ENCODE peak calls at places on chromosomes 6 and 20, in six cellular contexts. S is cardiac muscle cell, Q is astrocyte, F is omental fat pad, J is neural progenitor cell, N is fibroblast of the aortic adventitia. X is an unnamed sample.

GRCh38 chr6:72966628-72967280 is 258.5 kb downstream of the KHDC1L start:
- DNase-seq in S (no peak), Q (no peak), F (no peak), J (no peak), N (peak; percentile 63), X (no peak)

GRCh38 chr6:71298459-71298858 is 9.8 kb downstream of the OGFRL1 start:
- DNase-seq in S (no peak), Q (no peak), F (no peak), J (peak; percentile 19), N (no peak), X (no peak)

GRCh38 chr20:58969439-58969838 is 11.6 kb upstream of the NELFCD start:
- DNase-seq in S (no peak), Q (no peak), F (no peak), J (no peak), N (no peak), X (no peak)

GRCh38 chr6:12010635-12011275 is 1.4 kb upstream of the HIVEP1 start:
- DNase-seq in S (peak; percentile 87), Q (no peak), F (no peak), J (peak; percentile 79), N (peak; percentile 53), X (peak; percentile 92)

GRCh38 chr20:38166707-38167233 is 1.7 kb upstream of the TGM2 start:
- DNase-seq in S (no peak), Q (no peak), F (no peak), J (no peak), N (no peak), X (no peak)

GRCh38 chr20:49905415-49906091 is 9.8 kb downstream of the SPATA2 start:
- DNase-seq in S (no peak), Q (no peak), F (no peak), J (no peak), N (no peak), X (no peak)

GRCh38 chr6:1312444-1313363 is 806 bp downstream of the FOXQ1 start:
- DNase-seq in S (peak; percentile 13), Q (no peak), F (no peak), J (peak; percentile 66), N (no peak), X (peak; percentile 76)

GRCh38 chr6:110646419-110646698 is 168.9 kb downstream of the CDK19 start:
- DNase-seq in S (no peak), Q (no peak), F (no peak), J (no peak), N (no peak), X (peak; percentile 63)

GRCh38 chr20:42749548-42749947 is 440.2 kb downstream of the PTPRT start:
- DNase-seq in S (no peak), Q (no peak), F (no peak), J (no peak), N (no peak), X (no peak)

GRCh38 chr6:109922851-109923250 is 55.3 kb upstream of the GPR6 start:
- DNase-seq in S (no peak), Q (no peak), F (no peak), J (no peak), N (no peak), X (no peak)

GRCh38 chr6:87287251-87287650 is 35.1 kb upstream of the SMIM8 start:
- DNase-seq in S (no peak), Q (no peak), F (no peak), J (no peak), N (no peak), X (no peak)

GRCh38 chr6:3372912-3373554 is 83.8 kb downstream of the SLC22A23 start:
- DNase-seq in S (no peak), Q (no peak), F (no peak), J (no peak), N (no peak), X (no peak)

GRCh38 chr6:132304891-132305305 is 96.4 kb downstream of the MOXD1 start:
- DNase-seq in S (no peak), Q (no peak), F (no peak), J (no peak), N (no peak), X (peak; percentile 50)

GRCh38 chr6:44805239-44805849 is 417.8 kb downstream of the CDC5L start:
- DNase-seq in S (no peak), Q (peak; percentile 82), F (no peak), J (no peak), N (peak; percentile 53), X (no peak)

GRCh38 chr20:34042286-34042685 is 48.6 kb downstream of the RALY start:
- DNase-seq in S (peak; percentile 76), Q (no peak), F (no peak), J (no peak), N (no peak), X (no peak)

GRCh38 chr6:133130863-133131262 is 110.3 kb upstream of the EYA4 start:
- DNase-seq in S (no peak), Q (peak; percentile 74), F (no peak), J (no peak), N (peak; percentile 4), X (peak; percentile 86)

GRCh38 chr6:165662041-165662491 is 975 bp downstream of the PDE10A start:
- DNase-seq in S (peak; percentile 55), Q (no peak), F (no peak), J (peak; percentile 74), N (peak; percentile 21), X (peak; percentile 82)

GRCh38 chr20:47179267-47179666 is 177.2 kb downstream of the ZMYND8 start:
- DNase-seq in S (no peak), Q (no peak), F (no peak), J (no peak), N (no peak), X (no peak)

GRCh38 chr6:92446052-92446451 is 973.3 kb downstream of the EPHA7 start:
- DNase-seq in S (no peak), Q (no peak), F (no peak), J (no peak), N (no peak), X (no peak)

GRCh38 chr6:14129572-14129971 is 12.0 kb downstream of the CD83 start:
- DNase-seq in S (peak; percentile 77), Q (peak; percentile 73), F (no peak), J (peak; percentile 80), N (peak; percentile 80), X (no peak)

GRCh38 chr6:24238700-24239099 is 112.7 kb downstream of the NRSN1 start:
- DNase-seq in S (no peak), Q (no peak), F (no peak), J (no peak), N (no peak), X (no peak)

GRCh38 chr20:37421988-37422387 is 76.0 kb downstream of the SRC start:
- DNase-seq in S (no peak), Q (no peak), F (no peak), J (peak; percentile 39), N (no peak), X (no peak)

GRCh38 chr20:49534314-49534713 is 33.6 kb downstream of the PTGIS start:
- DNase-seq in S (peak; percentile 76), Q (peak; percentile 13), F (peak; percentile 59), J (peak; percentile 81), N (peak; percentile 67), X (no peak)

GRCh38 chr20:62453186-62453808 is 22.5 kb downstream of the GATA5 start:
- DNase-seq in S (no peak), Q (no peak), F (no peak), J (no peak), N (no peak), X (no peak)
- TF ChIP-seq CTCF in S (no peak), Q (no peak), F (no peak), J (no peak), N (no peak), X (no peak)

GRCh38 chr6:10250655-10251220 is 164.1 kb downstream of the TFAP2A start:
- DNase-seq in S (no peak), Q (no peak), F (no peak), J (no peak), N (no peak), X (no peak)

DNA sequence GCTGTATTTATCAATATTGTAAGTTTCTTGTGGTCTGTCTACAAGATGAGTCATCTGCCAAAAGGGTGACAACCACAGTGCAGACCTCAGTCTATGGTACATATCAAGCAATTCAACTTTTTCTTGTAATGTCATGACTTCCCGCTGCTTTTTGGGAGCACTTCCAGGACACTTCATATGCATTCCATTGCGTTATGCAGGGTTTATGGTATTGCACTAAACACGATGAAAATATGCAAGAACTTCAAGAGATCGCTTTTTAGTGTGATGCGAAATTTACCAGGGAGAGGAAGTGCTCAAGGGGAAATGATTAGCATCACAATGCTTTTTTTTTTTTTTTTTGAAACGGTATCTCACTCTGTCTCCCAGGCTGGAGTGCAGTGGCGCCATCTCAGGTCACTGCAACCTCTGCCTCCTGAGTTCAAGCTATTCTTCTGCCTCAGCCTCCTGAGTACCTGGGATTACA is 166.5 kb downstream of the TFAP2A start:
- DNase-seq in S (no peak), Q (peak; percentile 33), F (no peak), J (no peak), N (no peak), X (no peak)
- TF ChIP-seq CTCF in S (no peak), Q (no peak), F (no peak), J (peak; percentile 30), N (no peak), X (no peak)

DNA sequence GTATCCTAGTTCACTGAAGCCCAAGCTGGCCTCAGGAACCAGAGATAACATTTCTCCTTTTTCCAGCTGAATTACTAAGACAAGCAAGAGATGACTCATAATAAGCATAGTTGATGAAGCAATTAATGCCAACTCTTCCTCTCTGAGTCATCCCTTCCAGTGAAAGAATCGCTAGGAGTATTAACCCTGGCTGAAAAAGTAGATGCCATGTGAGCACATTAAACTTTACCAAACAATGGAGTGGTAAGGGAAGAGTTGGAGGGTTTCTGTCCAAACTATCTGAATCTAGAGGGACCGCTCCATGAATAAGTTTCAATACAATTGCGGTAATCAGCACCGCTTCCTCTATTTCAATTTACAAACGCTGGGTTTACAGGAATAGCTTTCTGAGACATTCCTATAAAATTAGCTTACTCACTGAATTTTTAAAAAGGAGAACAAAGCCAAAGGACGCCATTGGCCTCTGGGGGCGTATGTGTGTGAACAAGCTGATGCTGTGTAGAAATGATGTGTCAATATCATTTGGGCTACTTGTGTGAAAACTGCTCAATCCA is 48.3 kb downstream of the ATXN1 start:
- DNase-seq in S (no peak), Q (peak; percentile 94), F (no peak), J (no peak), N (peak; percentile 97), X (no peak)
- TF ChIP-seq CTCF in S (peak; percentile 55), Q (peak; percentile 63), F (no peak), J (peak; percentile 11), N (peak; percentile 55), X (no peak)

DNA sequence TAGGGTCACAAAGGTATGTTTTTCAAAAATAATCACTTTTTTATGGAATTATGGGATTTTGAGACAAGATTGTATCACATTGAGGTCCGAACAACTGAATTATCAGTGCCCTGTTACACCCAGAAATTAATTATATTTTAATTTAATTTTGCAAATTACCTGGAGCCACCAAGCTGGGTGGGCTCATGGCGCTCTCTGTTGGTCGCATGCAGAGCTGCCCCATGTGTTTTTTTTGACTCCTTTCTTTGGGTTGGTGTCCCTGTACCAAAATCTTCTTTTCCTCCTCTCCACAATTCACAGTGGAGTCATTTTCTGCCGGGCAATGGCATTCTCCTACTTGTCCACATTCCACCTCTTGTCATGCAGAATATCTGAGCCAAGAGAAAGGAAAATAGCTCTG is 38.9 kb upstream of the FRMD1 start:
- DNase-seq in S (no peak), Q (no peak), F (no peak), J (no peak), N (no peak), X (no peak)
- TF ChIP-seq CTCF in S (peak; percentile 50), Q (peak; percentile 21), F (no peak), J (peak; percentile 63), N (peak; percentile 30), X (peak; percentile 32)